ENCODE peak calls at places on chromosomes 11 and 22, in nine cellular contexts. J, K, V, A, T, Z, P, H and D are unnamed samples.

GRCh38 chr22:25452116-25452700 is 112.3 kb upstream of the GRK3 start:
- DNase-seq in J (no peak), K (no peak), V (no peak), A (no peak), T (no peak), Z (no peak), P (no peak), H (no peak), D (no peak)

GRCh38 chr22:49300241-49300640 is 527.4 kb downstream of the BRD1 start:
- DNase-seq in J (no peak), K (no peak), V (no peak), A (no peak), T (no peak), Z (no peak), P (no peak), H (no peak), D (no peak)

GRCh38 chr11:8652140-8652539 is 30.3 kb downstream of the TRIM66 start:
- DNase-seq in J (no peak), K (no peak), V (no peak), A (no peak), T (no peak), Z (peak; percentile 55), P (no peak), H (no peak), D (no peak)

GRCh38 chr22:29702025-29702930 is 17.5 kb upstream of the CABP7 start:
- DNase-seq in J (no peak), K (no peak), V (peak; percentile 55), A (no peak), T (no peak), Z (peak; percentile 29), P (no peak), H (no peak), D (peak; percentile 36)

GRCh38 chr11:109015283-109015682 is 350.4 kb downstream of the DDX10 start:
- DNase-seq in J (no peak), K (no peak), V (no peak), A (no peak), T (no peak), Z (no peak), P (no peak), H (no peak), D (no peak)

GRCh38 chr11:67303132-67303988 is at the start of gene SSH3:
- DNase-seq in J (peak; percentile 42), K (peak; percentile 76), V (peak; percentile 80), A (peak; percentile 19), T (peak; percentile 40), Z (peak; percentile 74), P (peak; percentile 31), H (peak; percentile 44), D (peak; percentile 90)

GRCh38 chr11:44970293-44970692 is 19.6 kb upstream of the TP53I11 start:
- DNase-seq in J (no peak), K (no peak), V (no peak), A (no peak), T (no peak), Z (no peak), P (no peak), H (no peak), D (no peak)

GRCh38 chr11:61126266-61126665 is 24.0 kb downstream of the CD5 start:
- DNase-seq in J (no peak), K (no peak), V (peak; percentile 63), A (no peak), T (no peak), Z (no peak), P (no peak), H (no peak), D (no peak)

GRCh38 chr22:49855491-49855911 is 1.9 kb downstream of the ZBED4 start:
- DNase-seq in J (no peak), K (no peak), V (no peak), A (no peak), T (no peak), Z (no peak), P (no peak), H (no peak), D (peak; percentile 59)

GRCh38 chr11:118820412-118821357 is 29.7 kb upstream of the DDX6 start:
- DNase-seq in J (peak; percentile 50), K (peak; percentile 89), V (peak; percentile 2), A (no peak), T (no peak), Z (no peak), P (no peak), H (peak; percentile 40), D (peak; percentile 85)